ENCODE peak calls at places on chromosomes 12 and 14, in eight cellular contexts. C, E, R, X, W, G, B and I are unnamed samples.

GRCh38 chr12:124040737-124041136 is 67.7 kb downstream of the ZNF664 start:
- DNase-seq in E (no peak), B (no peak), X (no peak), C (no peak), R (no peak), W (no peak), G (no peak), I (no peak)

GRCh38 chr14:103361868-103362267 is 23.3 kb upstream of the MARK3 start:
- DNase-seq in R (peak), W (no peak), E (peak), X (no peak), G (no peak), C (no peak), B (peak), I (no peak)

GRCh38 chr14:24310666-24311604 is at the start of gene LTB4R:
- DNase-seq in B (peak), C (peak), W (peak), R (peak), E (peak), X (no peak), G (peak), I (peak)

GRCh38 chr12:128449146-128449894 is 182.3 kb downstream of the TMEM132C start:
- DNase-seq in G (no peak), B (peak), E (no peak), R (no peak), W (no peak), C (no peak), X (no peak), I (no peak)

GRCh38 chr14:77074969-77075368 is 23.1 kb upstream of the CIPC start:
- DNase-seq in E (no peak), C (no peak), G (no peak), W (no peak), X (no peak), R (no peak), B (no peak), I (no peak)

GRCh38 chr12:8033153-8034044 is 883 bp downstream of the FOXJ2 start:
- DNase-seq in G (peak), W (peak), C (no peak), X (peak), B (peak), R (no peak), E (no peak), I (peak)

GRCh38 chr12:67826946-67827719 is 162.1 kb upstream of the IFNG-AS1 start:
- DNase-seq in R (peak), W (no peak), B (peak), C (no peak), G (no peak), X (peak), E (no peak), I (no peak)

GRCh38 chr14:34460841-34461240 is 1.2 kb downstream of the SPTSSA start:
- DNase-seq in X (no peak), G (no peak), R (peak), C (no peak), W (no peak), B (peak), E (peak), I (no peak)

GRCh38 chr14:67562025-67562775 is 29.1 kb downstream of the PLEKHH1 start:
- DNase-seq in C (no peak), X (no peak), G (no peak), R (no peak), W (no peak), B (no peak), E (no peak), I (no peak)

GRCh38 chr12:12466157-12466556 is 96.5 kb downstream of the DUSP16 start:
- DNase-seq in X (no peak), G (no peak), W (no peak), C (no peak), B (no peak), R (no peak), E (no peak), I (no peak)

GRCh38 chr14:61472801-61473376 is 151.5 kb downstream of the PRKCH start:
- DNase-seq in E (no peak), G (no peak), R (no peak), W (no peak), X (no peak), C (no peak), B (no peak), I (no peak)

GRCh38 chr12:113254298-113254697 is 33.0 kb downstream of the TPCN1 start:
- DNase-seq in R (no peak), W (no peak), C (no peak), E (no peak), G (no peak), X (no peak), B (no peak), I (no peak)

GRCh38 chr14:103562135-103562384 is 397 bp downstream of the BAG5 start:
- DNase-seq in X (peak), B (no peak), E (no peak), R (peak), G (peak), W (no peak), C (no peak), I (no peak)

GRCh38 chr14:20485900-20486299 is 16.7 kb downstream of the PNP start:
- DNase-seq in E (no peak), X (no peak), C (no peak), B (no peak), G (no peak), W (no peak), R (no peak), I (no peak)

GRCh38 chr14:57871487-57872080 is 5.7 kb upstream of the SLC35F4 start:
- DNase-seq in X (peak), G (no peak), E (peak), R (peak), C (no peak), B (peak), W (peak), I (no peak)

GRCh38 chr12:48936379-48936979 is 11.2 kb upstream of the FKBP11 start:
- DNase-seq in E (peak), R (peak), W (peak), C (peak), B (peak), G (peak), X (peak), I (peak)

GRCh38 chr12:130139971-130140547 is 22.2 kb upstream of the FZD10 start:
- DNase-seq in R (no peak), W (no peak), G (no peak), E (no peak), X (no peak), B (no peak), C (no peak), I (no peak)

GRCh38 chr12:47881826-47882427 is 22.9 kb downstream of the VDR start:
- DNase-seq in X (no peak), W (no peak), G (no peak), E (peak), R (peak), B (peak), C (no peak), I (no peak)

GRCh38 chr14:93994919-93995682 is 2.0 kb upstream of the CCDC197 start:
- DNase-seq in W (no peak), E (peak), R (peak), G (peak), C (peak), X (peak), B (peak), I (no peak)

GRCh38 chr12:75814856-75815754 is 216.5 kb downstream of the PHLDA1 start:
- DNase-seq in R (peak), B (peak), G (no peak), C (no peak), X (no peak), E (peak), W (peak), I (no peak)

GRCh38 chr12:132196038-132196872 is 52.0 kb downstream of the NOC4L start:
- DNase-seq in B (no peak), E (peak), G (no peak), W (no peak), X (no peak), C (no peak), R (no peak), I (no peak)

GRCh38 chr12:22334696-22335290 is at the start of gene ST8SIA1:
- DNase-seq in W (peak), R (peak), B (no peak), C (peak), X (peak), G (peak), E (no peak), I (no peak)

GRCh38 chr14:61147369-61147897 is 133.7 kb downstream of the TMEM30B start:
- DNase-seq in G (no peak), X (no peak), C (no peak), E (peak), B (peak), W (no peak), R (peak), I (no peak)

GRCh38 chr12:44021471-44021971 is 185.6 kb downstream of the TMEM117 start:
- DNase-seq in X (no peak), E (no peak), G (no peak), W (no peak), C (no peak), B (no peak), R (no peak), I (no peak)

GRCh38 chr12:83818888-83819287 is 1093.7 kb downstream of the SLC6A15 start:
- DNase-seq in G (no peak), W (no peak), X (no peak), R (peak), E (no peak), C (no peak), B (peak), I (no peak)

GRCh38 chr14:32762886-32763285 is 175.8 kb upstream of the NPAS3 start:
- DNase-seq in R (peak), W (no peak), C (no peak), G (no peak), E (no peak), X (no peak), B (no peak), I (no peak)

GRCh38 chr12:92145481-92145730 is 240 bp downstream of the BTG1 start:
- DNase-seq in C (no peak), G (no peak), B (no peak), X (no peak), R (no peak), E (no peak), W (no peak), I (peak)

GRCh38 chr14:75142494-75142893 is 15.6 kb upstream of the NEK9 start:
- DNase-seq in G (no peak), X (no peak), W (no peak), E (no peak), R (no peak), C (no peak), B (no peak), I (no peak)

GRCh38 chr12:62846506-62846905 is 88.4 kb downstream of the PPM1H start:
- DNase-seq in B (no peak), W (no peak), X (no peak), R (no peak), E (peak), G (no peak), C (no peak), I (no peak)

GRCh38 chr12:62621239-62621638 is 154.6 kb downstream of the MON2 start:
- DNase-seq in E (no peak), W (no peak), G (no peak), C (no peak), R (no peak), B (peak), X (no peak), I (no peak)

GRCh38 chr12:5375547-5376295 is 56.2 kb upstream of the NTF3 start:
- DNase-seq in C (no peak), G (no peak), X (no peak), E (no peak), W (no peak), R (no peak), B (no peak), I (no peak)

GRCh38 chr12:94963649-94964048 is 39.8 kb downstream of the NDUFA12 start:
- DNase-seq in W (no peak), E (no peak), C (no peak), X (no peak), B (no peak), G (no peak), R (no peak), I (no peak)

GRCh38 chr12:94956936-94957464 is 46.5 kb downstream of the NDUFA12 start:
- DNase-seq in C (no peak), E (no peak), W (no peak), B (no peak), G (no peak), X (no peak), R (no peak), I (no peak)

GRCh38 chr12:94965982-94966381 is 37.5 kb downstream of the NDUFA12 start:
- DNase-seq in C (no peak), W (no peak), B (no peak), E (no peak), G (no peak), X (no peak), R (no peak), I (no peak)

GRCh38 chr12:94961413-94961812 is 42.1 kb downstream of the NDUFA12 start:
- DNase-seq in R (no peak), E (no peak), B (no peak), C (no peak), G (no peak), X (no peak), W (no peak), I (no peak)

GRCh38 chr12:94962680-94963079 is 40.8 kb downstream of the NDUFA12 start:
- DNase-seq in G (no peak), W (no peak), C (no peak), E (no peak), X (no peak), R (no peak), B (no peak), I (no peak)
- TF ChIP-seq CTCF in G (no peak), W (no peak), C (no peak), E (no peak), X (no peak), R (no peak), B (no peak), I (no peak)

GRCh38 chr12:114396153-114396868 is 9.6 kb downstream of the TBX5 start:
- DNase-seq in R (no peak), X (peak), E (no peak), W (no peak), G (no peak), C (no peak), B (no peak), I (no peak)

GRCh38 chr12:114397978-114398881 is 7.7 kb downstream of the TBX5 start:
- DNase-seq in B (no peak), C (no peak), X (no peak), E (no peak), R (no peak), W (no peak), G (no peak), I (no peak)

GRCh38 chr12:114399664-114400211 is 6.2 kb downstream of the TBX5 start:
- DNase-seq in E (no peak), B (no peak), R (no peak), G (no peak), W (no peak), C (no peak), X (no peak), I (no peak)

GRCh38 chr12:114395755-114396152 is 10.2 kb downstream of the TBX5 start:
- DNase-seq in C (no peak), X (no peak), R (no peak), W (no peak), G (no peak), E (no peak), B (peak), I (no peak)

DNA sequence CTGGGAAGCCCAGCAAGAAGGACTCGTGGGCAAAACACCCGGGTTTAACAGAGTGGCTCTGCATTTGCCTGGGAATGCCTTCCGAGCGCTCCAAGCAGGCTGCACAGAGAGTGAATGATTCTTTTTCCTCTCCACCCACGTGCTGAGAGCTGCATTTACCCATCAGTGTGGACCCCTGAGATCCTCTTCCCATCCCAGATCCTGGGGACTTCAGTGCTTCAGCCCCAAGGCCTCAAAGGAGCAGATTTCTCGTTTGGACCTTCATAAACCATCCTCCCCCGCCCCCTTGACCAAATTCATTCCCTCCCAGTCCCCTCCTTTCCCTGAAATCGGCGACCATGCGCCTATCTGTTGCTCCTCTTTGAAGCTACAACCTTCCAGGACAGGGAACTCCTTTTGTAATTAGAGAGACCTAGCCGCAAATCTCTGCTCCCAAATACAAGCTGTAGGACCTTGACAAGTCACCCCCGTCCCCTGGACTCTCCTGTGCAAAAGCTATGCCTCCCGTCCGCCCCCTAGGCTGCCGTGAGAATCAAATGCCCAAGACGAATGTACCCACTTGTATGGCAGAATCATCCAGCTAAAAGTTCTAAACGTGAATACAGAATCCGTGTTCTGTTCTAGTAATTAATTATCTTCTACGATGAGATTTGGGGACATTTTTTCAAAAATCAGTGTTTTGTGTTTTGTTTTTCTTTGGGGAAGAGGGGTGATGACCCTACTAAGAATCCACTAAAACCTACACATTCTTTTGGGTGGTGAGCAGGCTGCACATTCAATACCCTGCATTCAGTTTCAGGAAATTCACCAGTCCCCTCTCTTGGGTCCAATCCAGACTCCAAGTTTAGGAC is 8.8 kb downstream of the TBX5 start:
- DNase-seq in R (no peak), G (no peak), C (no peak), X (no peak), B (no peak), E (no peak), W (no peak), I (no peak)
- TF ChIP-seq CTCF in R (no peak), G (no peak), C (no peak), X (no peak), B (no peak), E (no peak), W (no peak), I (no peak)

DNA sequence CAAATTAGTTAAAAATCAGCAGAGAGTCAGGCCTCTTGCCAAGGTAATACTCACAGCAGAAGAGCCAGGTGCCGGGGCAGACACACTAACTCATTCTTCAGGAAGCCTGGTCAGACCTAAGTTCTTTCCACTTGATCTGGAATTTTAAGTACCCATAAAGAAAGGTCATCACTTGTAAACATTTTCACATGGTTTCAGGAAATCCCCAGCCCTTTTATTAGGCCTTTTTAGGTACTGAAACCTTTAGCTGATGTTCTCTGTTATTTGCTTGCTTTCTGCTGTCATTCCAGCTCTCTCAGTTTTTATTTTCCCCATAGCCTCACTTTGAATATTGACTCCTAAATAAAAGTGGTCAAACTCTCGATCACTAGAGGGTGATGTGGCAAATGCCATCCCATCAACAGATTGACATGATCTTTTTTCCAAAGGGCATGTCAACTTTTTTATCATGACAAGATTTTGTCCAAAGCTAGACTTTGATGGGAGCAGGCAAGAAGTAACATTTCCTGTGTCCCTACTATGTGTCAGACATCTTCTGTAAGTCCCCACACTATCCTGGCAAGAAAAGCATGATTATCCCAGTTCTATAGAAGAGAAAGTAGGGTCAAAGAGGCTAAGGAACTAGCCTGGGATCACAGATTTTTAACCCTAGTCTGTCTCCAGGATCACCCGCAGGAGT is 5.7 kb downstream of the ISCU start:
- DNase-seq in B (no peak), X (no peak), C (no peak), R (no peak), G (no peak), W (no peak), E (no peak), I (no peak)
- TF ChIP-seq CTCF in B (no peak), X (no peak), C (no peak), R (no peak), G (no peak), W (no peak), E (no peak), I (no peak)

DNA sequence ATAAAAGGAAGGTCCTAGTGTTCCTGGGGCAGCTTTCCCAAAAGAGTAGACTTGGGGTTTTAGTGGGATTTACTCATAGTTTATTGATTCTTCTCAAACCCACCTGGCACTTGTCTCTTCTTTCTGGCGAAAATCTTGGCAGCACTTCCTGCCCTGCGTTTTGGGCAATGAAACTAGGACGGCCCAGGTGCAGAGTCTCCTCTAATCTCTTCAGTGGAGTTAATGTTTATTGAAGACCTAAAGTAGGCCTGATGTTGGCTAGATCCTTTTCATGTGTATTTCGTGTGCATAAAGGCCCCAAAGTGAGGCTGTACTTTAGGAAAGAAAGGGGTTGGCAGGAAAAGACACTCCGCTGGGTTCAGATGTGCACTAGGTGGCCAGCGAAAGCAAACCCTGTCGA is 5.1 kb downstream of the WNT5B start:
- DNase-seq in X (no peak), C (no peak), G (no peak), B (no peak), E (no peak), W (no peak), R (no peak), I (no peak)
- TF ChIP-seq CTCF in X (no peak), C (no peak), G (no peak), B (no peak), E (no peak), W (no peak), R (no peak), I (no peak)